ENCODE peak calls at places on chromosomes 13 and 19, in six cellular contexts. One of them, this sample, is unnamed.

GRCh38 chr13:68908879-68909278 is 1198.7 kb upstream of the ATXN8OS start:
- DNase-seq in CD4-positive, alpha-beta T cell: no peak
- DNase-seq in H9: no peak
- DNase-seq in endothelial cell of umbilical vein: no peak
- DNase-seq in right lobe of liver: no peak
- DNase-seq in AG04450: no peak
- DNase-seq in this sample: no peak

GRCh38 chr13:34722931-34723330 is 219.1 kb upstream of the NBEA start:
- DNase-seq in endothelial cell of umbilical vein: no peak
- DNase-seq in H9: no peak
- DNase-seq in AG04450: no peak
- DNase-seq in right lobe of liver: no peak
- DNase-seq in CD4-positive, alpha-beta T cell: no peak
- DNase-seq in this sample: no peak

GRCh38 chr13:77918391-77919261 is at the start of gene EDNRB:
- DNase-seq in CD4-positive, alpha-beta T cell: no peak
- DNase-seq in endothelial cell of umbilical vein: peak
- DNase-seq in H9: peak
- DNase-seq in right lobe of liver: peak
- DNase-seq in AG04450: no peak
- DNase-seq in this sample: peak

GRCh38 chr13:113616991-113617749 is 32.6 kb downstream of the TFDP1 start:
- DNase-seq in endothelial cell of umbilical vein: no peak
- DNase-seq in CD4-positive, alpha-beta T cell: no peak
- DNase-seq in right lobe of liver: no peak
- DNase-seq in AG04450: no peak
- DNase-seq in H9: peak
- DNase-seq in this sample: no peak

GRCh38 chr13:43397110-43397509 is 373.7 kb downstream of the DNAJC15 start:
- DNase-seq in H9: no peak
- DNase-seq in endothelial cell of umbilical vein: no peak
- DNase-seq in AG04450: no peak
- DNase-seq in right lobe of liver: no peak
- DNase-seq in CD4-positive, alpha-beta T cell: no peak
- DNase-seq in this sample: no peak

GRCh38 chr19:342128-342455 is 2.5 kb downstream of the MIER2 start:
- DNase-seq in endothelial cell of umbilical vein: no peak
- DNase-seq in right lobe of liver: peak
- DNase-seq in H9: no peak
- DNase-seq in CD4-positive, alpha-beta T cell: no peak
- DNase-seq in AG04450: no peak
- DNase-seq in this sample: no peak

GRCh38 chr19:13262450-13262849 is 112.2 kb downstream of the IER2 start:
- DNase-seq in right lobe of liver: no peak
- DNase-seq in endothelial cell of umbilical vein: peak
- DNase-seq in H9: no peak
- DNase-seq in AG04450: no peak
- DNase-seq in CD4-positive, alpha-beta T cell: no peak
- DNase-seq in this sample: no peak

GRCh38 chr19:4064073-4064550 is 2.6 kb downstream of the ZBTB7A start:
- DNase-seq in CD4-positive, alpha-beta T cell: no peak
- DNase-seq in endothelial cell of umbilical vein: peak
- DNase-seq in right lobe of liver: no peak
- DNase-seq in AG04450: no peak
- DNase-seq in H9: peak
- DNase-seq in this sample: no peak

GRCh38 chr13:27011661-27012060 is 159.9 kb downstream of the USP12 start:
- DNase-seq in right lobe of liver: no peak
- DNase-seq in endothelial cell of umbilical vein: no peak
- DNase-seq in CD4-positive, alpha-beta T cell: no peak
- DNase-seq in AG04450: no peak
- DNase-seq in H9: peak
- DNase-seq in this sample: no peak

GRCh38 chr13:99144306-99144705 is 56.3 kb upstream of the UBAC2 start:
- DNase-seq in AG04450: no peak
- DNase-seq in H9: no peak
- DNase-seq in endothelial cell of umbilical vein: no peak
- DNase-seq in right lobe of liver: no peak
- DNase-seq in CD4-positive, alpha-beta T cell: no peak
- DNase-seq in this sample: no peak

GRCh38 chr19:49347835-49348234 is 12.6 kb downstream of the CD37 start:
- DNase-seq in CD4-positive, alpha-beta T cell: no peak
- DNase-seq in H9: peak
- DNase-seq in right lobe of liver: no peak
- DNase-seq in endothelial cell of umbilical vein: peak
- DNase-seq in AG04450: no peak
- DNase-seq in this sample: peak

GRCh38 chr13:67574320-67575233 is 344.4 kb upstream of the PCDH9 start:
- DNase-seq in endothelial cell of umbilical vein: no peak
- DNase-seq in CD4-positive, alpha-beta T cell: no peak
- DNase-seq in AG04450: peak
- DNase-seq in H9: no peak
- DNase-seq in right lobe of liver: no peak
- DNase-seq in this sample: no peak

GRCh38 chr13:38684714-38685113 is 2.2 kb upstream of the FREM2 start:
- DNase-seq in endothelial cell of umbilical vein: no peak
- DNase-seq in AG04450: no peak
- DNase-seq in right lobe of liver: no peak
- DNase-seq in CD4-positive, alpha-beta T cell: no peak
- DNase-seq in H9: no peak
- DNase-seq in this sample: no peak

GRCh38 chr13:50149932-50150331 is 134.7 kb downstream of the KCNRG start:
- DNase-seq in AG04450: no peak
- DNase-seq in endothelial cell of umbilical vein: peak
- DNase-seq in H9: no peak
- DNase-seq in right lobe of liver: peak
- DNase-seq in CD4-positive, alpha-beta T cell: no peak
- DNase-seq in this sample: no peak

GRCh38 chr13:48492123-48493075 is 40.5 kb downstream of the RCBTB2 start:
- DNase-seq in AG04450: no peak
- DNase-seq in endothelial cell of umbilical vein: peak
- DNase-seq in right lobe of liver: peak
- DNase-seq in H9: no peak
- DNase-seq in CD4-positive, alpha-beta T cell: peak
- DNase-seq in this sample: peak

GRCh38 chr19:48290341-48290922 is 20.6 kb downstream of the ZNF114 start:
- DNase-seq in CD4-positive, alpha-beta T cell: no peak
- DNase-seq in endothelial cell of umbilical vein: peak
- DNase-seq in H9: peak
- DNase-seq in AG04450: no peak
- DNase-seq in right lobe of liver: no peak
- DNase-seq in this sample: no peak

GRCh38 chr19:48837081-48837524 is 812 bp upstream of the HSD17B14 start:
- DNase-seq in CD4-positive, alpha-beta T cell: peak
- DNase-seq in AG04450: no peak
- DNase-seq in endothelial cell of umbilical vein: peak
- DNase-seq in right lobe of liver: peak
- DNase-seq in H9: peak
- DNase-seq in this sample: peak

GRCh38 chr19:53531457-53531856 is 6.5 kb upstream of the ZNF331 start:
- DNase-seq in AG04450: no peak
- DNase-seq in H9: no peak
- DNase-seq in CD4-positive, alpha-beta T cell: no peak
- DNase-seq in endothelial cell of umbilical vein: no peak
- DNase-seq in right lobe of liver: no peak
- DNase-seq in this sample: no peak

GRCh38 chr19:33748231-33748630 is 48.4 kb upstream of the KCTD15 start:
- DNase-seq in AG04450: no peak
- DNase-seq in endothelial cell of umbilical vein: no peak
- DNase-seq in H9: no peak
- DNase-seq in CD4-positive, alpha-beta T cell: no peak
- DNase-seq in right lobe of liver: no peak
- DNase-seq in this sample: no peak

GRCh38 chr13:25217023-25217909 is 45.2 kb upstream of the AMER2 start:
- DNase-seq in CD4-positive, alpha-beta T cell: no peak
- DNase-seq in AG04450: no peak
- DNase-seq in H9: no peak
- DNase-seq in endothelial cell of umbilical vein: no peak
- DNase-seq in right lobe of liver: no peak
- DNase-seq in this sample: no peak

GRCh38 chr13:26601669-26602068 is 44.2 kb downstream of the WASF3 start:
- DNase-seq in endothelial cell of umbilical vein: peak
- DNase-seq in right lobe of liver: no peak
- DNase-seq in CD4-positive, alpha-beta T cell: no peak
- DNase-seq in AG04450: no peak
- DNase-seq in H9: no peak
- DNase-seq in this sample: no peak

GRCh38 chr13:72530471-72530870 is 197.0 kb downstream of the MZT1 start:
- DNase-seq in endothelial cell of umbilical vein: no peak
- DNase-seq in AG04450: no peak
- DNase-seq in H9: no peak
- DNase-seq in CD4-positive, alpha-beta T cell: no peak
- DNase-seq in right lobe of liver: no peak
- DNase-seq in this sample: no peak

GRCh38 chr19:32041681-32042292 is 303.6 kb upstream of the ZNF507 start:
- DNase-seq in H9: peak
- DNase-seq in AG04450: no peak
- DNase-seq in CD4-positive, alpha-beta T cell: no peak
- DNase-seq in endothelial cell of umbilical vein: no peak
- DNase-seq in right lobe of liver: no peak
- DNase-seq in this sample: no peak

GRCh38 chr13:46015374-46015773 is 37.2 kb downstream of the ZC3H13 start:
- DNase-seq in CD4-positive, alpha-beta T cell: no peak
- DNase-seq in endothelial cell of umbilical vein: no peak
- DNase-seq in right lobe of liver: no peak
- DNase-seq in H9: no peak
- DNase-seq in AG04450: no peak
- DNase-seq in this sample: no peak

GRCh38 chr19:50510121-50510670 is 795 bp downstream of the JOSD2 start:
- DNase-seq in endothelial cell of umbilical vein: no peak
- DNase-seq in AG04450: no peak
- DNase-seq in H9: no peak
- DNase-seq in right lobe of liver: no peak
- DNase-seq in CD4-positive, alpha-beta T cell: no peak
- DNase-seq in this sample: peak

GRCh38 chr13:100442095-100442832 is 146.3 kb downstream of the GGACT start:
- DNase-seq in endothelial cell of umbilical vein: no peak
- DNase-seq in CD4-positive, alpha-beta T cell: no peak
- DNase-seq in right lobe of liver: no peak
- DNase-seq in AG04450: no peak
- DNase-seq in H9: no peak
- DNase-seq in this sample: no peak

GRCh38 chr19:10412257-10412977 is 7.9 kb upstream of the PDE4A start:
- DNase-seq in right lobe of liver: no peak
- DNase-seq in H9: no peak
- DNase-seq in CD4-positive, alpha-beta T cell: no peak
- DNase-seq in AG04450: no peak
- DNase-seq in endothelial cell of umbilical vein: no peak
- DNase-seq in this sample: no peak

GRCh38 chr19:23762884-23763711 is 4.4 kb upstream of the ZNF681 start:
- DNase-seq in right lobe of liver: peak
- DNase-seq in CD4-positive, alpha-beta T cell: peak
- DNase-seq in AG04450: no peak
- DNase-seq in endothelial cell of umbilical vein: no peak
- DNase-seq in H9: peak
- DNase-seq in this sample: peak

GRCh38 chr19:42301646-42302204 is at the start of gene PRR19:
- DNase-seq in right lobe of liver: no peak
- DNase-seq in endothelial cell of umbilical vein: no peak
- DNase-seq in CD4-positive, alpha-beta T cell: no peak
- DNase-seq in H9: no peak
- DNase-seq in AG04450: no peak
- DNase-seq in this sample: no peak

GRCh38 chr13:100443278-100443997 is 145.2 kb downstream of the GGACT start:
- DNase-seq in CD4-positive, alpha-beta T cell: no peak
- DNase-seq in AG04450: no peak
- DNase-seq in endothelial cell of umbilical vein: no peak
- DNase-seq in H9: no peak
- DNase-seq in right lobe of liver: no peak
- DNase-seq in this sample: no peak

GRCh38 chr13:99214232-99214631 is 13.6 kb downstream of the UBAC2 start:
- DNase-seq in endothelial cell of umbilical vein: no peak
- DNase-seq in CD4-positive, alpha-beta T cell: peak
- DNase-seq in AG04450: no peak
- DNase-seq in right lobe of liver: no peak
- DNase-seq in H9: no peak
- DNase-seq in this sample: no peak

DNA sequence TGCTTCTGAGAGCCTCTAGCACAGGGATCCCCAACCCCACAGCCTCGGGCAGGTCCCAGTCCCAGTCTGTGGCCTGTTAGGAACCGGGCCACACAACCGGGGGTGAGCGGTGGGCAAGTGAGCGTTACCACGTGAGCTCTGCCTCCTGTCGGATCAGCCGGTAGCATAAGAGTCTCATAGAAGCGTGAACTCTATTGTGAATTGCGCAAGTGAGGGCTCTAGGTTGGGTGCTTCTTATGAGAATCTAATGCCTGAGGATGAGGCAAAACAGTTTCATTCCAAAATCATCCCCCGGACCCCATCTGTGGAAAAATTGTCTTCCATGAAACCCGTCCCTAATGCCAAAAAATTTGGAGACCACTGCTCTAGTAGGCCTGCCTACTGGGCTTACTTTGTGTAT is 87.0 kb upstream of the UBL3 start:
- DNase-seq in H9: no peak
- DNase-seq in endothelial cell of umbilical vein: no peak
- DNase-seq in AG04450: no peak
- DNase-seq in CD4-positive, alpha-beta T cell: no peak
- DNase-seq in right lobe of liver: no peak
- DNase-seq in this sample: no peak
- H3K27ac ChIP-seq in H9: no peak
- H3K27ac ChIP-seq in endothelial cell of umbilical vein: no peak
- H3K27ac ChIP-seq in AG04450: no peak
- H3K27ac ChIP-seq in CD4-positive, alpha-beta T cell: peak
- H3K27ac ChIP-seq in right lobe of liver: no peak
- H3K27ac ChIP-seq in this sample: no peak

DNA sequence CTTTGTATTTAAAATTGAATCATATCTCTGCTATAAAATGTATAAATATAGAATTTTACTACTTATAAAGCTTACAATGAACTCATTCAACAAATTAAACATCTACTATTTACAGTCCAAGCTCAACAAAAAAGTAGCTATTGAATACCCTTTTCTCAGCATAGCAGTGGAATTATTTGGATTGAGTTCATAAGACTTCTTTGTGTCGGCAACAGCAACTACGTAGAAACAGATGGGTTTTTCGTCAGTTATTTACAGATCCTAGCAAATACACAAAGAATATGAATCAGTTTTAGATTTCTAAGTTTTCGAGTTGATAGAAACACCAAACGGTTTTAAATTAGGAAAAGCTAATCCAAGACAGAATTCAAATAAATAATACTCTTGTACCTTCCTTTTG is 10.4 kb upstream of the NEK3 start:
- DNase-seq in endothelial cell of umbilical vein: no peak
- DNase-seq in CD4-positive, alpha-beta T cell: no peak
- DNase-seq in right lobe of liver: no peak
- DNase-seq in H9: no peak
- DNase-seq in AG04450: no peak
- DNase-seq in this sample: no peak
- H3K27ac ChIP-seq in endothelial cell of umbilical vein: no peak
- H3K27ac ChIP-seq in CD4-positive, alpha-beta T cell: no peak
- H3K27ac ChIP-seq in right lobe of liver: no peak
- H3K27ac ChIP-seq in H9: no peak
- H3K27ac ChIP-seq in AG04450: no peak
- H3K27ac ChIP-seq in this sample: no peak

GRCh38 chr13:37072024-37072423 is 12.5 kb upstream of the SUPT20H start:
- DNase-seq in H9: no peak
- DNase-seq in AG04450: no peak
- DNase-seq in CD4-positive, alpha-beta T cell: no peak
- DNase-seq in endothelial cell of umbilical vein: no peak
- DNase-seq in right lobe of liver: no peak
- DNase-seq in this sample: no peak
- H3K27ac ChIP-seq in H9: no peak
- H3K27ac ChIP-seq in AG04450: no peak
- H3K27ac ChIP-seq in CD4-positive, alpha-beta T cell: no peak
- H3K27ac ChIP-seq in endothelial cell of umbilical vein: no peak
- H3K27ac ChIP-seq in right lobe of liver: no peak
- H3K27ac ChIP-seq in this sample: no peak

GRCh38 chr13:94309576-94309975 is 169.9 kb downstream of the DCT start:
- DNase-seq in endothelial cell of umbilical vein: no peak
- DNase-seq in H9: no peak
- DNase-seq in CD4-positive, alpha-beta T cell: no peak
- DNase-seq in right lobe of liver: no peak
- DNase-seq in AG04450: no peak
- DNase-seq in this sample: no peak
- H3K27ac ChIP-seq in endothelial cell of umbilical vein: peak
- H3K27ac ChIP-seq in H9: no peak
- H3K27ac ChIP-seq in CD4-positive, alpha-beta T cell: no peak
- H3K27ac ChIP-seq in right lobe of liver: no peak
- H3K27ac ChIP-seq in AG04450: no peak
- H3K27ac ChIP-seq in this sample: peak